ENCODE peak calls at places on chromosomes 7 and 10, in six cellular contexts. D is heart left ventricle, I is psoas muscle, U is lower lobe of right lung, V is SK-N-SH, J is upper lobe of left lung. F is an unnamed sample. For H3K4me1 and H3K36me3, the result is how much of the 10 kb centered on the place peaks cover.

GRCh38 chr7:377069-378040 is 87.4 kb downstream of the FOXL3 start:
- DNase-seq in J (peak), D (peak), V (peak), I (no peak), U (peak), F (no peak)

GRCh38 chr7:154927624-154928125 is 75.2 kb downstream of the PAXIP1 start:
- DNase-seq in D (no peak), V (peak), U (no peak), J (no peak), I (peak), F (peak)

GRCh38 chr10:8229153-8229552 is 174.7 kb downstream of the GATA3 start:
- DNase-seq in I (no peak), J (no peak), U (no peak), D (no peak), V (no peak), F (no peak)

GRCh38 chr10:125982256-125982948 is 86.0 kb downstream of the FANK1 start:
- DNase-seq in V (peak), D (no peak), I (no peak), J (no peak), U (no peak), F (no peak)

GRCh38 chr7:140041626-140042385 is 20.9 kb downstream of the PARP12 start:
- DNase-seq in I (no peak), J (no peak), V (no peak), D (no peak), U (no peak), F (no peak)

GRCh38 chr10:88038268-88038667 is 174.8 kb downstream of the PTEN start:
- DNase-seq in I (no peak), J (no peak), V (no peak), D (no peak), U (no peak), F (no peak)

GRCh38 chr10:128996092-128996491 is 470.9 kb upstream of the MGMT start:
- DNase-seq in V (no peak), D (no peak), J (no peak), I (no peak), U (no peak), F (no peak)

GRCh38 chr7:39644170-39644569 is 20.8 kb downstream of the RALA start:
- DNase-seq in D (no peak), U (no peak), J (no peak), V (no peak), I (no peak), F (no peak)

GRCh38 chr10:93894516-93895378 is 969 bp downstream of the SLC35G1 start:
- DNase-seq in D (peak), U (no peak), I (no peak), J (no peak), V (peak), F (no peak)

GRCh38 chr7:6642861-6643640 is 5.9 kb downstream of the ZNF316 start:
- DNase-seq in U (no peak), V (no peak), D (no peak), J (no peak), I (no peak), F (no peak)

GRCh38 chr10:74967850-74968620 is 141.6 kb downstream of the KAT6B start:
- DNase-seq in V (no peak), I (no peak), U (no peak), J (no peak), D (no peak), F (no peak)

GRCh38 chr7:15399446-15399845 is 162.4 kb downstream of the AGMO start:
- DNase-seq in I (no peak), U (no peak), D (no peak), J (no peak), V (no peak), F (no peak)

GRCh38 chr10:112227331-112227961 is 43.9 kb upstream of the GPAM start:
- DNase-seq in D (no peak), U (peak), J (no peak), V (no peak), I (no peak), F (no peak)

GRCh38 chr7:43135129-43135528 is 22.7 kb downstream of the HECW1 start:
- DNase-seq in U (no peak), I (no peak), J (no peak), D (no peak), V (no peak), F (no peak)

GRCh38 chr7:113371376-113372043 is 253.2 kb upstream of the SMIM30 start:
- DNase-seq in J (no peak), D (no peak), V (no peak), I (no peak), U (no peak), F (no peak)

GRCh38 chr10:85003083-85003482 is 674.7 kb downstream of the CCSER2 start:
- DNase-seq in V (no peak), J (no peak), D (no peak), I (no peak), U (no peak), F (no peak)

GRCh38 chr7:23343806-23344500 is 44.8 kb downstream of the MALSU1 start:
- DNase-seq in V (no peak), I (no peak), J (no peak), D (no peak), U (no peak), F (no peak)

GRCh38 chr7:1567082-1567771 is 2.6 kb downstream of the PSMG3 start:
- DNase-seq in J (peak), D (no peak), I (no peak), V (no peak), U (no peak), F (no peak)

GRCh38 chr7:41889472-41889871 is 186.6 kb upstream of the INHBA start:
- DNase-seq in V (no peak), I (no peak), U (no peak), J (no peak), D (no peak), F (no peak)

GRCh38 chr7:22150221-22150620 is 204.5 kb upstream of the CDCA7L start:
- DNase-seq in I (no peak), V (no peak), J (no peak), D (no peak), U (no peak), F (no peak)

GRCh38 chr7:116384936-116385635 is 114.5 kb upstream of the CAV2 start:
- DNase-seq in D (no peak), V (no peak), U (no peak), J (no peak), I (no peak), F (no peak)

GRCh38 chr10:102657984-102658724 is 13.9 kb downstream of the TRIM8 start:
- DNase-seq in U (peak), V (no peak), J (peak), D (peak), I (peak), F (no peak)

GRCh38 chr7:17302575-17303142 is 4.2 kb downstream of the AHR start:
- DNase-seq in J (no peak), I (no peak), U (no peak), V (no peak), D (no peak), F (no peak)

GRCh38 chr7:30879139-30880089 is 32.2 kb upstream of the AQP1 start:
- DNase-seq in V (no peak), I (no peak), U (no peak), J (no peak), D (no peak), F (no peak)

GRCh38 chr7:37112882-37113281 is 335.8 kb downstream of the ELMO1 start:
- DNase-seq in I (no peak), J (no peak), V (no peak), D (no peak), U (no peak), F (no peak)

GRCh38 chr7:10973942-10974716 is 457 bp downstream of the PHF14 start:
- DNase-seq in D (no peak), U (no peak), V (peak), I (peak), J (peak), F (no peak)

GRCh38 chr10:110437351-110437605 is 60.4 kb upstream of the DUSP5 start:
- DNase-seq in D (no peak), U (no peak), V (no peak), I (no peak), J (no peak), F (no peak)

GRCh38 chr7:150978136-150978789 is at the start of gene KCNH2:
- DNase-seq in I (no peak), J (peak), V (peak), D (peak), U (no peak), F (no peak)

GRCh38 chr7:90988523-90988922 is 275.7 kb upstream of the FZD1 start:
- DNase-seq in U (no peak), I (no peak), J (no peak), D (no peak), V (no peak), F (no peak)

GRCh38 chr10:3036155-3036554 is 31.2 kb upstream of the PFKP start:
- DNase-seq in U (no peak), I (no peak), V (no peak), J (no peak), D (no peak), F (no peak)

GRCh38 chr7:77831481-77831880 is 32.9 kb downstream of the PHTF2 start:
- DNase-seq in V (no peak), J (no peak), I (no peak), D (no peak), U (no peak), F (no peak)

GRCh38 chr7:74217455-74218342 is 7.9 kb downstream of the LAT2 start:
- DNase-seq in D (peak), I (no peak), V (no peak), J (no peak), U (no peak), F (no peak)

GRCh38 chr10:86953747-86954680 is 3.4 kb downstream of the MMRN2 start:
- DNase-seq in J (no peak), D (no peak), U (peak), I (peak), V (no peak), F (no peak)

GRCh38 chr10:804787-805634 is 115.5 kb upstream of the DIP2C start:
- DNase-seq in I (no peak), J (peak), D (no peak), U (peak), V (no peak), F (no peak)

GRCh38 chr10:86900955-86901354 is 56.5 kb downstream of the MMRN2 start:
- DNase-seq in J (no peak), U (peak), V (no peak), D (peak), I (peak), F (no peak)

GRCh38 chr10:118503192-118503591 is 92.3 kb downstream of the PRLHR start:
- DNase-seq in V (no peak), J (no peak), I (no peak), D (no peak), U (no peak), F (no peak)

GRCh38 chr10:52525761-52526160 is 211.7 kb downstream of the DKK1 start:
- DNase-seq in J (no peak), U (no peak), D (no peak), I (no peak), V (no peak), F (no peak)

GRCh38 chr10:4807803-4808507 is 18.1 kb upstream of the AKR1E2 start:
- DNase-seq in D (no peak), U (no peak), I (no peak), J (no peak), V (no peak), F (no peak)

DNA sequence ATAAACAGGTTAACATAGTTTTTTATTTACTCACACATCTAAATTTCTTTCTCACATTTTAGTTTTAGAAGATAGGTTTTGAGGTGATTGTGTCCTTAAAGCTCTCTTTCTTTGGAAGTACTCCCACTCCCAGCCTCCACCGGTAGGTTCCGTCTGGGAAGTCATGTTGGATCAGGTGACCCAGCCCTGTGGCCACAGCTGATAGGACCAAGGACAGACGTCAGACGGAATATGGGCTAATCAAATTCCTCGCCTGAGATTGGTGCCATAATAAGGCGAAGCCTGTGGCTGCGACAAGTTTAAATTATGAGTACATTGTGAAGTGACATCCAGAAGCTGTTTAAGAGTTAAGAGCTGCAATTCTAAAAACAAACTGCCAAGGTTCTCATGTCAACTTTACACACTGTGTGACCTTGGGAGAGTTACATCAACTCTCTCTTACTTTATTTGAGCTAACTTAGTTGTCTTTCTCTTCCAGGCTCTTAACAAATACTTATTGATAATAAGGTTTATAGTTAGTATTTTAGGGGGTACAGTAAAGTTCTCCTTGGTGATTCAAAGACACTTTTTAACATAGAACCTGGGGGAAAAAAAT is 133.6 kb downstream of the NPY start:
- DNase-seq in I (no peak), U (no peak), V (no peak), D (no peak), J (no peak), F (no peak)
- TF ChIP-seq CTCF in I (no peak), U (no peak), V (no peak), D (no peak), J (no peak), F (no peak)

DNA sequence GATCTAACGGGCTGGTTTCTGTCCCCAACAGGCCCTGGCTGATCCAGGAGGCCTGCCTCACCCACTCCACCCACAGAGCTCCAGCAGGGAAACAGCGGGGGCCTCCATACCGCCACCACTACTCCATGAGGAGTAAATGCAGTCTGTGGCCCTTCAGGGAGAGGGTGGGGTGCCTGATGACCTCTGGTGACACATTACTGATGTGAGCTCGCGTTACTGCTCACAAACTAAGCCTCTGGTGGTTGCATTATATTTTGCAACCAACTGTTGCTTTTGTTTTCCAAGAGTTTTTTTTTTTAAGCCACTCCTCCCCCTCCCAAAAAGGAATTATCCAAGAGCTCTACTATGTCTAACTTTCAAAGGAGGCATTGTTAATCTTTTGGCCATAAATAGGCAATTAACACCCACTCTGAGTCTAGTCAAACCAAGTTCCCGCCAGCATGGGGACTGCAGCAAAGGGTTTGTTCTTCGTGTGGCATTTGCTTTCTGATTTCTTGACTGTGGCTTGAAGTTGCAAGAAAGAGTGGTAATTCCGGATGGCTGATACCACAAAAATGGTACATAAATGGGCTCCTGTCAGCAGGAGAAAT is 72.6 kb downstream of the FAM53B start:
- DNase-seq in V (peak), U (peak), I (peak), D (no peak), J (no peak), F (no peak)
- H3K4me1 ChIP-seq in V (under half), U (half or more), I (half or more), D (half or more), J (half or more), F (half or more)

GRCh38 chr10:97372233-97372875 is 28.8 kb downstream of the RRP12 start:
- DNase-seq in J (no peak), U (peak), I (no peak), V (no peak), D (no peak), F (no peak)

GRCh38 chr10:97367126-97367649 is 32.7 kb upstream of the FRAT2 start:
- DNase-seq in J (no peak), D (no peak), V (no peak), U (no peak), I (no peak), F (no peak)

GRCh38 chr10:97376413-97376812 is 24.7 kb downstream of the RRP12 start:
- DNase-seq in V (no peak), D (no peak), J (no peak), U (no peak), I (no peak), F (no peak)

GRCh38 chr10:97373456-97373855 is 27.7 kb downstream of the RRP12 start:
- DNase-seq in I (no peak), U (no peak), V (no peak), J (no peak), D (no peak), F (no peak)

GRCh38 chr10:97371696-97372095 is 29.4 kb downstream of the RRP12 start:
- DNase-seq in V (no peak), J (no peak), I (no peak), U (no peak), D (no peak), F (no peak)
- H3K36me3 ChIP-seq in V (under half), J (under half), I (under half), U (half or more), D (under half), F (half or more)

GRCh38 chr10:50310560-50311174 is 59.4 kb upstream of the ASAH2 start:
- DNase-seq in J (no peak), D (no peak), V (peak), I (no peak), U (no peak), F (no peak)
- TF ChIP-seq CTCF in J (peak), D (no peak), V (peak), I (no peak), U (peak), F (peak)

F was measured in esophagus squamous epithelium.